ENCODE peak calls at places on chromosomes 4 and X, in six cellular contexts. G is ELR; K is CD4-positive, alpha-beta T cell; X is naive thymus-derived CD4-positive, alpha-beta T cell; S is naive thymus-derived CD8-positive, alpha-beta T cell; I is posterior cingulate gyrus. H is an unnamed sample.

GRCh38 chr4:6953751-6954380 is 44.2 kb downstream of the TBC1D14 start:
- DNase-seq in G (no peak), I (peak), X (no peak), K (no peak), S (no peak), H (no peak)

GRCh38 chr4:111632752-111633151 is 512.5 kb upstream of the FAM241A start:
- DNase-seq in G (peak), S (no peak), K (no peak), X (no peak), I (no peak), H (no peak)

GRCh38 chr4:151728679-151729078 is 32.1 kb downstream of the GATB start:
- DNase-seq in G (no peak), S (no peak), K (no peak), X (no peak), I (no peak), H (no peak)

GRCh38 chrX:8879750-8880149 is 78.6 kb upstream of the FAM9A start:
- DNase-seq in S (no peak), K (no peak), X (peak), I (no peak), G (peak), H (no peak)

GRCh38 chrX:148133099-148133725 is 152.1 kb downstream of the FMR1NB start:
- DNase-seq in S (no peak), G (no peak), I (no peak), K (no peak), X (peak), H (no peak)

GRCh38 chrX:155747520-155747919 is 133.6 kb upstream of the VAMP7 start:
- DNase-seq in K (no peak), G (no peak), X (no peak), I (no peak), S (no peak), H (no peak)

GRCh38 chrX:111254896-111255693 is 15.2 kb downstream of the CAPN6 start:
- DNase-seq in I (no peak), X (no peak), K (no peak), S (no peak), G (peak), H (no peak)

GRCh38 chrX:116384406-116384805 is 52.0 kb upstream of the SLC6A14 start:
- DNase-seq in K (no peak), I (no peak), G (no peak), S (no peak), X (no peak), H (no peak)

GRCh38 chr4:21882050-21882839 is 66.3 kb downstream of the KCNIP4 start:
- DNase-seq in G (peak), K (no peak), S (no peak), X (no peak), I (no peak), H (no peak)

GRCh38 chr4:124713213-124713592 is 671 bp upstream of the ANKRD50 start:
- DNase-seq in S (peak), X (peak), G (peak), I (peak), K (no peak), H (peak)

GRCh38 chr4:178198691-178199090 is 756.5 kb upstream of the AGA start:
- DNase-seq in K (no peak), S (no peak), G (peak), X (no peak), I (no peak), H (no peak)

GRCh38 chrX:9899640-9900075 is 67.5 kb upstream of the CLDN34 start:
- DNase-seq in G (peak), I (peak), X (no peak), K (no peak), S (no peak), H (no peak)

GRCh38 chrX:154409222-154409871 is at the start of gene DNASE1L1:
- DNase-seq in X (no peak), K (no peak), I (peak), S (no peak), G (peak), H (peak)

GRCh38 chr4:26226978-26227377 is 93.8 kb upstream of the RBPJ start:
- DNase-seq in G (no peak), K (no peak), I (no peak), X (no peak), S (no peak), H (no peak)

GRCh38 chr4:159410076-159410777 is 307.3 kb downstream of the RAPGEF2 start:
- DNase-seq in X (no peak), K (no peak), G (peak), S (no peak), I (no peak), H (no peak)

GRCh38 chrX:15269618-15270521 is at the start of gene ASB9:
- DNase-seq in I (no peak), G (peak), S (peak), K (no peak), X (peak), H (no peak)

GRCh38 chr4:142840516-142841123 is 5.5 kb downstream of the INPP4B start:
- DNase-seq in X (peak), I (no peak), S (no peak), G (peak), K (no peak), H (no peak)